ENCODE peak calls at places on chromosome 3, in nine cellular contexts. P is fibroblast of lung, F is lower leg skin, Z is left ventricle myocardium inferior, R is tibial artery, W is stomach, C is OCI-LY7, I is cardiac muscle cell, N is LNCaP clone FGC. O is an unnamed sample.

GRCh38 chr3:15601399-15602145 is at the start of the genes BTD and HACL1:
- DNase-seq in P (peak; percentile 99), F (peak; percentile 99), Z (peak; percentile 96), R (peak; percentile 99), W (peak; percentile 97), C (peak; percentile 100), I (peak; percentile 100), N (peak; percentile 99), O (peak; percentile 99)

GRCh38 chr3:20999661-21000060 is 751.3 kb downstream of the ZNF385D start:
- DNase-seq in P (peak; percentile 67), F (no peak), Z (no peak), R (no peak), W (no peak), C (no peak), I (no peak), N (no peak), O (no peak)

GRCh38 chr3:73592154-73592877 is 32.4 kb downstream of the PDZRN3 start:
- DNase-seq in P (no peak), F (no peak), Z (no peak), R (no peak), W (no peak), C (no peak), I (no peak), N (no peak), O (no peak)

GRCh38 chr3:75101329-75102147 is 487.1 kb upstream of the CNTN3 start:
- DNase-seq in P (no peak), F (no peak), Z (no peak), R (no peak), W (no peak), C (no peak), I (no peak), N (no peak), O (no peak)

GRCh38 chr3:50238549-50239026 is 2.6 kb downstream of the GNAI2 start:
- DNase-seq in P (peak; percentile 34), F (peak; percentile 98), Z (peak; percentile 89), R (peak; percentile 96), W (peak; percentile 95), C (no peak), I (no peak), N (peak; percentile 81), O (peak; percentile 32)

GRCh38 chr3:20185733-20186599 is at the start of gene SGO1:
- DNase-seq in P (peak; percentile 96), F (peak; percentile 100), Z (peak; percentile 100), R (peak; percentile 99), W (peak; percentile 100), C (peak; percentile 99), I (peak; percentile 98), N (peak; percentile 96), O (peak; percentile 98)

GRCh38 chr3:38662544-38662943 is 13.1 kb upstream of the SCN5A start:
- DNase-seq in P (peak; percentile 16), F (no peak), Z (no peak), R (no peak), W (no peak), C (peak; percentile 22), I (peak; percentile 47), N (peak; percentile 46), O (peak; percentile 51)

GRCh38 chr3:121914081-121914998 is 20.1 kb downstream of the SLC15A2 start:
- DNase-seq in P (no peak), F (no peak), Z (no peak), R (no peak), W (no peak), C (no peak), I (peak; percentile 5), N (no peak), O (no peak)

GRCh38 chr3:197482001-197482400 is 73.8 kb downstream of the BDH1 start:
- DNase-seq in P (peak; percentile 78), F (no peak), Z (no peak), R (no peak), W (no peak), C (no peak), I (no peak), N (no peak), O (peak; percentile 74)

GRCh38 chr3:179624471-179624870 is 19.9 kb downstream of the NDUFB5 start:
- DNase-seq in P (peak; percentile 32), F (no peak), Z (no peak), R (no peak), W (no peak), C (no peak), I (no peak), N (no peak), O (peak; percentile 5)

GRCh38 chr3:150599611-150600297 is 3.4 kb upstream of the SELENOT start:
- DNase-seq in P (peak; percentile 89), F (no peak), Z (no peak), R (no peak), W (no peak), C (no peak), I (peak; percentile 24), N (no peak), O (peak; percentile 79)

GRCh38 chr3:99747915-99748314 is 69.7 kb upstream of the CMSS1 start:
- DNase-seq in P (peak; percentile 70), F (no peak), Z (no peak), R (no peak), W (no peak), C (no peak), I (peak; percentile 42), N (no peak), O (peak; percentile 57)

GRCh38 chr3:141486735-141487418 is at the start of gene RASA2:
- DNase-seq in P (peak; percentile 47), F (peak; percentile 91), Z (peak; percentile 66), R (peak; percentile 87), W (peak; percentile 73), C (peak; percentile 87), I (peak; percentile 87), N (no peak), O (no peak)

GRCh38 chr3:189324538-189325138 is 152.9 kb downstream of the TPRG1 start:
- DNase-seq in P (peak; percentile 96), F (no peak), Z (no peak), R (no peak), W (peak; percentile 78), C (peak; percentile 98), I (peak; percentile 70), N (peak; percentile 82), O (peak; percentile 67)

GRCh38 chr3:157127831-157128767 is 31.8 kb downstream of the CCNL1 start:
- DNase-seq in P (peak; percentile 88), F (no peak), Z (no peak), R (peak; percentile 79), W (peak; percentile 37), C (no peak), I (peak; percentile 89), N (no peak), O (peak; percentile 94)

GRCh38 chr3:107124885-107125284 is 252.4 kb upstream of the CCDC54 start:
- DNase-seq in P (peak; percentile 91), F (no peak), Z (peak; percentile 20), R (no peak), W (no peak), C (no peak), I (peak; percentile 84), N (no peak), O (peak; percentile 76)

GRCh38 chr3:120399372-120399771 is 50.2 kb upstream of the LRRC58 start:
- DNase-seq in P (no peak), F (no peak), Z (no peak), R (no peak), W (no peak), C (peak; percentile 26), I (no peak), N (no peak), O (no peak)

GRCh38 chr3:42118762-42119361 is 27.7 kb downstream of the TRAK1 start:
- DNase-seq in P (peak; percentile 30), F (no peak), Z (no peak), R (peak; percentile 49), W (peak; percentile 56), C (peak; percentile 83), I (peak; percentile 37), N (no peak), O (peak; percentile 31)

GRCh38 chr3:156349978-156350377 is 204.9 kb downstream of the SSR3 start:
- DNase-seq in P (no peak), F (no peak), Z (no peak), R (no peak), W (no peak), C (no peak), I (no peak), N (no peak), O (no peak)

GRCh38 chr3:132422531-132422930 is 5.2 kb downstream of the DNAJC13 start:
- DNase-seq in P (no peak), F (no peak), Z (no peak), R (no peak), W (no peak), C (no peak), I (no peak), N (no peak), O (no peak)

GRCh38 chr3:141530133-141530768 is 43.4 kb downstream of the RASA2 start:
- DNase-seq in P (peak; percentile 57), F (no peak), Z (no peak), R (no peak), W (no peak), C (no peak), I (peak; percentile 79), N (no peak), O (peak; percentile 84)

GRCh38 chr3:126672741-126673140 is 17.8 kb upstream of the TXNRD3 start:
- DNase-seq in P (no peak), F (peak; percentile 78), Z (no peak), R (no peak), W (no peak), C (no peak), I (no peak), N (no peak), O (no peak)

GRCh38 chr3:190183121-190183520 is 62.4 kb upstream of the P3H2 start:
- DNase-seq in P (peak; percentile 98), F (no peak), Z (no peak), R (no peak), W (no peak), C (no peak), I (peak; percentile 87), N (peak; percentile 33), O (peak; percentile 98)

GRCh38 chr3:58009749-58010535 is 1.7 kb downstream of the FLNB start:
- DNase-seq in P (no peak), F (peak; percentile 90), Z (no peak), R (no peak), W (peak; percentile 80), C (peak; percentile 27), I (no peak), N (peak; percentile 93), O (no peak)
- H3K4me3 ChIP-seq in P (peak overlapping the region; percentile 89), F (peak overlapping the region; percentile 63), Z (peak overlapping the region; percentile 97), R (peak overlapping the region; percentile 87), W (peak overlapping the region; percentile 94), C (peak overlapping the region; percentile 82), I (peak overlapping the region; percentile 88), N (peak overlapping the region; percentile 99), O (peak overlapping the region; percentile 61)

GRCh38 chr3:171172070-171172469 is 145.6 kb upstream of the SLC2A2 start:
- DNase-seq in P (no peak), F (no peak), Z (no peak), R (no peak), W (no peak), C (peak; percentile 8), I (no peak), N (no peak), O (no peak)
- TF ChIP-seq CTCF in P (no peak), F (no peak), Z (peak; percentile 13), R (no peak), W (no peak), C (peak; percentile 67), I (peak; percentile 20), N (peak; percentile 8), O (peak; percentile 27)

GRCh38 chr3:149378420-149379388 is 1.3 kb upstream of the TM4SF1 start:
- DNase-seq in P (no peak), F (no peak), Z (no peak), R (no peak), W (no peak), C (no peak), I (peak; percentile 18), N (peak; percentile 71), O (no peak)
- H3K4me3 ChIP-seq in P (no peak overlapping the region), F (no peak overlapping the region), Z (peak overlapping the region; percentile 69), R (no peak overlapping the region), W (no peak overlapping the region), C (no peak overlapping the region), I (no peak overlapping the region), N (peak overlapping the region; percentile 50), O (no peak overlapping the region)

GRCh38 chr3:125035217-125035616 is 20.6 kb downstream of the HEG1 start:
- DNase-seq in P (no peak), F (no peak), Z (no peak), R (no peak), W (no peak), C (no peak), I (no peak), N (no peak), O (no peak)
- TF ChIP-seq CTCF in P (no peak), F (no peak), Z (no peak), R (no peak), W (no peak), C (no peak), I (no peak), N (no peak), O (no peak)